ENCODE peak calls at places on chromosomes 11 and 22, in six cellular contexts. One of them, this sample, is unnamed.

GRCh38 chr22:44505796-44506354 is 7.8 kb upstream of the RTL6 start:
- DNase-seq in esophagus squamous epithelium: no peak
- DNase-seq in AG04450: no peak
- DNase-seq in coronary artery: no peak
- DNase-seq in tibial nerve: no peak
- DNase-seq in A549: no peak
- DNase-seq in this sample: no peak

GRCh38 chr11:74524978-74525377 is 31.5 kb upstream of the LIPT2 start:
- DNase-seq in tibial nerve: no peak
- DNase-seq in A549: no peak
- DNase-seq in coronary artery: no peak
- DNase-seq in AG04450: no peak
- DNase-seq in esophagus squamous epithelium: no peak
- DNase-seq in this sample: no peak

GRCh38 chr11:120130176-120130980 is 7.5 kb downstream of the TRIM29 start:
- DNase-seq in esophagus squamous epithelium: no peak
- DNase-seq in coronary artery: peak
- DNase-seq in AG04450: no peak
- DNase-seq in A549: no peak
- DNase-seq in tibial nerve: peak
- DNase-seq in this sample: no peak

GRCh38 chr11:35845860-35846259 is 98.0 kb upstream of the LDLRAD3 start:
- DNase-seq in coronary artery: no peak
- DNase-seq in tibial nerve: no peak
- DNase-seq in A549: no peak
- DNase-seq in esophagus squamous epithelium: no peak
- DNase-seq in AG04450: no peak
- DNase-seq in this sample: no peak

GRCh38 chr22:50570861-50571260 is 7.4 kb downstream of the CPT1B start:
- DNase-seq in AG04450: no peak
- DNase-seq in tibial nerve: no peak
- DNase-seq in esophagus squamous epithelium: no peak
- DNase-seq in A549: no peak
- DNase-seq in coronary artery: no peak
- DNase-seq in this sample: no peak

GRCh38 chr11:74746868-74747267 is 1.8 kb upstream of the RNF169 start:
- DNase-seq in esophagus squamous epithelium: no peak
- DNase-seq in tibial nerve: no peak
- DNase-seq in A549: no peak
- DNase-seq in AG04450: no peak
- DNase-seq in coronary artery: no peak
- DNase-seq in this sample: no peak

GRCh38 chr11:61774441-61774840 is 18.0 kb downstream of the TMEM258 start:
- DNase-seq in A549: no peak
- DNase-seq in AG04450: no peak
- DNase-seq in coronary artery: no peak
- DNase-seq in tibial nerve: no peak
- DNase-seq in esophagus squamous epithelium: no peak
- DNase-seq in this sample: no peak

GRCh38 chr11:121112498-121113455 is 11.7 kb downstream of the TECTA start:
- DNase-seq in tibial nerve: peak
- DNase-seq in coronary artery: no peak
- DNase-seq in esophagus squamous epithelium: no peak
- DNase-seq in A549: peak
- DNase-seq in AG04450: peak
- DNase-seq in this sample: peak

GRCh38 chr11:67118059-67118766 is 850 bp upstream of the KDM2A start:
- DNase-seq in A549: peak
- DNase-seq in tibial nerve: no peak
- DNase-seq in esophagus squamous epithelium: no peak
- DNase-seq in AG04450: no peak
- DNase-seq in coronary artery: no peak
- DNase-seq in this sample: no peak

GRCh38 chr22:33853200-33854097 is 66.8 kb downstream of the LARGE1 start:
- DNase-seq in A549: peak
- DNase-seq in tibial nerve: peak
- DNase-seq in esophagus squamous epithelium: no peak
- DNase-seq in AG04450: no peak
- DNase-seq in coronary artery: no peak
- DNase-seq in this sample: peak

GRCh38 chr11:83222499-83222898 is 29.0 kb downstream of the ANKRD42 start:
- DNase-seq in AG04450: peak
- DNase-seq in tibial nerve: no peak
- DNase-seq in coronary artery: no peak
- DNase-seq in A549: no peak
- DNase-seq in esophagus squamous epithelium: no peak
- DNase-seq in this sample: no peak

GRCh38 chr22:39923689-39924088 is 22.8 kb downstream of the GRAP2 start:
- DNase-seq in AG04450: no peak
- DNase-seq in tibial nerve: no peak
- DNase-seq in A549: no peak
- DNase-seq in coronary artery: no peak
- DNase-seq in esophagus squamous epithelium: no peak
- DNase-seq in this sample: no peak

GRCh38 chr11:105000167-105000566 is 22.8 kb downstream of the CASP5 start:
- DNase-seq in esophagus squamous epithelium: no peak
- DNase-seq in tibial nerve: no peak
- DNase-seq in A549: no peak
- DNase-seq in AG04450: no peak
- DNase-seq in coronary artery: no peak
- DNase-seq in this sample: peak

GRCh38 chr22:20653012-20653794 is 120.7 kb upstream of the SERPIND1 start:
- DNase-seq in AG04450: no peak
- DNase-seq in A549: no peak
- DNase-seq in coronary artery: no peak
- DNase-seq in esophagus squamous epithelium: no peak
- DNase-seq in tibial nerve: no peak
- DNase-seq in this sample: no peak

GRCh38 chr11:34408580-34409172 is 30.1 kb upstream of the CAT start:
- DNase-seq in tibial nerve: no peak
- DNase-seq in AG04450: no peak
- DNase-seq in coronary artery: no peak
- DNase-seq in A549: no peak
- DNase-seq in esophagus squamous epithelium: no peak
- DNase-seq in this sample: no peak

GRCh38 chr11:47348859-47349258 is 3.6 kb downstream of the MYBPC3 start:
- DNase-seq in tibial nerve: no peak
- DNase-seq in esophagus squamous epithelium: no peak
- DNase-seq in AG04450: no peak
- DNase-seq in coronary artery: no peak
- DNase-seq in A549: peak
- DNase-seq in this sample: peak

GRCh38 chr11:68231598-68231997 is 18.5 kb upstream of the KMT5B start:
- DNase-seq in esophagus squamous epithelium: no peak
- DNase-seq in tibial nerve: no peak
- DNase-seq in AG04450: no peak
- DNase-seq in coronary artery: no peak
- DNase-seq in A549: no peak
- DNase-seq in this sample: no peak

GRCh38 chr11:68229601-68230000 is 16.5 kb upstream of the KMT5B start:
- DNase-seq in A549: no peak
- DNase-seq in esophagus squamous epithelium: no peak
- DNase-seq in tibial nerve: no peak
- DNase-seq in AG04450: no peak
- DNase-seq in coronary artery: no peak
- DNase-seq in this sample: no peak

GRCh38 chr11:68223275-68223674 is 10.2 kb upstream of the KMT5B start:
- DNase-seq in esophagus squamous epithelium: no peak
- DNase-seq in tibial nerve: no peak
- DNase-seq in AG04450: no peak
- DNase-seq in coronary artery: no peak
- DNase-seq in A549: no peak
- DNase-seq in this sample: no peak

GRCh38 chr11:68224606-68225005 is 11.5 kb upstream of the KMT5B start:
- DNase-seq in tibial nerve: no peak
- DNase-seq in AG04450: no peak
- DNase-seq in coronary artery: no peak
- DNase-seq in A549: no peak
- DNase-seq in esophagus squamous epithelium: no peak
- DNase-seq in this sample: no peak

DNA sequence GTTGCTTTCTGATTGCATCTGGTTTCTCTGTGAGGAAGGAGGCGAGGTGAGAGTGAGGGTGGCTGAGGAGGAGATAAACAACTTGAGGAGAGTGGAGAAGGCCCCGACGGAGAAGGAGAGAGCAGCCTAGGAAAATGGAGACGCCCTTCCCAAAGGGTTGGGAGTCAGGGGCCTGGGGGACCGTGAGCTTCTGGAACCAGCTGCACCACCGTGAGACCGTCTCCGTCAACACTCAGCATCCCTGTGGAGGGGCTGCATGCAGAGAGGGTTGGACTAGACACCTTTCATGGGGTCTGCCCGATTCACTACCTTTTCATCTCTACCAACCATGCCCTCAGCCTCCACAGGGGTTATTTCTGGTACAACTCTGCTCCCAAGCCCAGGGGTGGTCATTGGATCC is 13.3 kb upstream of the KMT5B start:
- DNase-seq in tibial nerve: no peak
- DNase-seq in coronary artery: no peak
- DNase-seq in A549: no peak
- DNase-seq in esophagus squamous epithelium: no peak
- DNase-seq in AG04450: no peak
- DNase-seq in this sample: no peak
- H3K4me3 ChIP-seq in tibial nerve: no peak
- H3K4me3 ChIP-seq in coronary artery: no peak
- H3K4me3 ChIP-seq in A549: no peak
- H3K4me3 ChIP-seq in esophagus squamous epithelium: no peak
- H3K4me3 ChIP-seq in AG04450: no peak
- H3K4me3 ChIP-seq in this sample: no peak

GRCh38 chr11:76236092-76237026 is 30.1 kb upstream of the WNT11 start:
- DNase-seq in A549: peak
- DNase-seq in AG04450: no peak
- DNase-seq in coronary artery: no peak
- DNase-seq in tibial nerve: no peak
- DNase-seq in esophagus squamous epithelium: no peak
- DNase-seq in this sample: peak
- TF ChIP-seq CTCF in A549: no peak
- TF ChIP-seq CTCF in AG04450: no peak
- TF ChIP-seq CTCF in coronary artery: no peak
- TF ChIP-seq CTCF in tibial nerve: no peak
- TF ChIP-seq CTCF in esophagus squamous epithelium: no peak
- TF ChIP-seq CTCF in this sample: no peak

GRCh38 chr11:128493570-128493965 is 93.8 kb downstream of the ETS1 start:
- DNase-seq in A549: no peak
- DNase-seq in AG04450: no peak
- DNase-seq in coronary artery: no peak
- DNase-seq in tibial nerve: no peak
- DNase-seq in esophagus squamous epithelium: no peak
- DNase-seq in this sample: no peak
- H3K27ac ChIP-seq in A549: peak
- H3K27ac ChIP-seq in AG04450: peak
- H3K27ac ChIP-seq in coronary artery: peak
- H3K27ac ChIP-seq in tibial nerve: peak
- H3K27ac ChIP-seq in esophagus squamous epithelium: peak
- H3K27ac ChIP-seq in this sample: peak

DNA sequence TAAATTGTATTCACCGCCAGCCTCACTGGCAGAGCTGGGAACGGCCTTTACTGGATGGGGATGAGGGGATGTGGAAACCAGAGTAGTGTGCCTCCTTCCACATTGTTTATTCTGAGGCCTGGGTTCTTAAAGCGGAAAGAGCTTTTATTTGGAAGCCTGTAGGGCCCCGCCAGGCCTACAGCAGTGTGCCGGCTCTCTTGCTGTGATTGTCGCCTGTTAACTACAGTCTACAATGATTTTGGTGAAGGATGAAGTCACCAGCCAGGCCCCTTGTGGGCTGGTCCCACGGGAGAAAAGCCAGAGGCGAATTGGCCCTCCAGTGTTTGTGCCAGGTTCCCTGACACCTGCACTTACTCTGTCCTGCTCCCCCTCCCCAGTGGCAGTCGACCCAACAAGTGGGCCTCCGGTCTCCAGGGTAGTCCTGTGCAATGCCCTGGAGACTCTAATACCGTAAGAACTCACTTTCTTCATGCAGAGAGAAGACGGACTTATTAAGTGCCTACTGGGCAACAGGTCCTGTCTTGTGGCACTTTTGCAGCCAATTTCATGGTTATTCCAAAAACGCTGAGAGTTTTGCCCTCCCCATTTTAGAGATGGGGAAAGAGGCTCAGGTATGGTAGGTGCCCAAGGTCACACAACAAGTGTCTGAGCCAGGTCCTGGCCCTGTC is 1.2 kb downstream of the MICAL2 start:
- DNase-seq in AG04450: no peak
- DNase-seq in tibial nerve: no peak
- DNase-seq in coronary artery: no peak
- DNase-seq in esophagus squamous epithelium: no peak
- DNase-seq in A549: no peak
- DNase-seq in this sample: no peak
- H3K4me3 ChIP-seq in AG04450: peak
- H3K4me3 ChIP-seq in tibial nerve: peak
- H3K4me3 ChIP-seq in coronary artery: peak
- H3K4me3 ChIP-seq in esophagus squamous epithelium: peak
- H3K4me3 ChIP-seq in A549: peak
- H3K4me3 ChIP-seq in this sample: peak